ENCODE peak calls at places on chromosomes 16 and 17, in seven cellular contexts. K, B, X, T, W, M and D are unnamed samples.

GRCh38 chr17:65366102-65366844 is 195.2 kb downstream of the AXIN2 start:
- DNase-seq in B (no peak), T (no peak), X (no peak), M (no peak), W (no peak), K (no peak), D (no peak)

GRCh38 chr17:45948881-45949624 is 50.0 kb upstream of the STH start:
- DNase-seq in W (peak), T (peak), K (peak), X (peak), B (no peak), M (peak), D (peak)

GRCh38 chr16:83727018-83727417 is 80.8 kb upstream of the HSBP1 start:
- DNase-seq in T (no peak), M (no peak), K (no peak), W (no peak), X (no peak), B (no peak), D (no peak)

GRCh38 chr17:77666881-77667395 is 291.6 kb upstream of the TNRC6C start:
- DNase-seq in X (peak), W (no peak), K (no peak), M (peak), T (no peak), B (no peak), D (no peak)

GRCh38 chr17:78316867-78317816 is 42.7 kb downstream of the SOCS3 start:
- DNase-seq in T (peak), M (peak), K (peak), X (no peak), W (peak), B (peak), D (no peak)

GRCh38 chr17:76738468-76738850 is 540 bp downstream of the MFSD11 start:
- DNase-seq in B (peak), K (no peak), T (no peak), W (no peak), X (peak), M (no peak), D (no peak)

GRCh38 chr17:21510686-21511367 is 134.7 kb downstream of the KCNJ12 start:
- DNase-seq in T (no peak), W (no peak), B (no peak), M (no peak), X (no peak), K (no peak), D (peak)

GRCh38 chr17:36949461-36949927 is 740 bp downstream of the AATF start:
- DNase-seq in X (no peak), W (no peak), T (no peak), B (no peak), K (no peak), M (no peak), D (no peak)

GRCh38 chr16:51150894-51151320 is at the start of gene SALL1:
- DNase-seq in X (no peak), W (no peak), T (no peak), M (no peak), K (no peak), B (no peak), D (no peak)

GRCh38 chr16:30428055-30428454 is 1.8 kb downstream of the DCTPP1 start:
- DNase-seq in B (no peak), K (no peak), M (no peak), T (no peak), X (no peak), W (no peak), D (no peak)

GRCh38 chr16:30434852-30435251 is 5.0 kb upstream of the DCTPP1 start:
- DNase-seq in B (no peak), T (no peak), W (no peak), K (no peak), M (no peak), X (no peak), D (no peak)

GRCh38 chr16:30430428-30430970 is 669 bp upstream of the DCTPP1 start:
- DNase-seq in W (no peak), K (peak), X (no peak), T (no peak), M (no peak), B (peak), D (peak)

GRCh38 chr16:30429418-30429677 is 482 bp downstream of the DCTPP1 start:
- DNase-seq in K (no peak), W (no peak), X (no peak), M (no peak), T (no peak), B (no peak), D (no peak)

GRCh38 chr16:30429678-30430427 is at the start of gene DCTPP1:
- DNase-seq in X (peak), T (peak), W (peak), M (peak), K (peak), B (peak), D (peak)
- TF ChIP-seq EP300 in X (no peak), T (no peak), W (no peak), M (no peak), K (no peak), B (no peak), D (no peak)

GRCh38 chr17:11990363-11990983 is 6.8 kb downstream of the ZNF18 start:
- DNase-seq in B (no peak), W (no peak), T (no peak), K (no peak), X (no peak), M (peak), D (no peak)

GRCh38 chr17:11991461-11991860 is 5.8 kb downstream of the ZNF18 start:
- DNase-seq in T (no peak), B (no peak), M (no peak), X (no peak), K (no peak), W (no peak), D (no peak)

GRCh38 chr17:11986179-11986938 is 10.9 kb downstream of the ZNF18 start:
- DNase-seq in K (no peak), B (no peak), X (no peak), T (no peak), M (no peak), W (no peak), D (no peak)

GRCh38 chr17:11981862-11982261 is 15.4 kb downstream of the ZNF18 start:
- DNase-seq in K (no peak), M (no peak), W (no peak), T (no peak), B (no peak), X (no peak), D (no peak)

GRCh38 chr17:11986939-11987329 is 10.3 kb downstream of the ZNF18 start:
- DNase-seq in K (peak), W (no peak), T (no peak), M (no peak), X (no peak), B (peak), D (no peak)
- TF ChIP-seq EP300 in K (no peak), W (no peak), T (no peak), M (no peak), X (no peak), B (no peak), D (no peak)

GRCh38 chr16:57462209-57462977 is at the start of gene POLR2C:
- DNase-seq in X (peak), M (peak), B (peak), T (peak), W (peak), K (peak), D (peak)
- TF ChIP-seq EP300 in X (no peak), M (no peak), B (no peak), T (no peak), W (no peak), K (no peak), D (no peak)

DNA sequence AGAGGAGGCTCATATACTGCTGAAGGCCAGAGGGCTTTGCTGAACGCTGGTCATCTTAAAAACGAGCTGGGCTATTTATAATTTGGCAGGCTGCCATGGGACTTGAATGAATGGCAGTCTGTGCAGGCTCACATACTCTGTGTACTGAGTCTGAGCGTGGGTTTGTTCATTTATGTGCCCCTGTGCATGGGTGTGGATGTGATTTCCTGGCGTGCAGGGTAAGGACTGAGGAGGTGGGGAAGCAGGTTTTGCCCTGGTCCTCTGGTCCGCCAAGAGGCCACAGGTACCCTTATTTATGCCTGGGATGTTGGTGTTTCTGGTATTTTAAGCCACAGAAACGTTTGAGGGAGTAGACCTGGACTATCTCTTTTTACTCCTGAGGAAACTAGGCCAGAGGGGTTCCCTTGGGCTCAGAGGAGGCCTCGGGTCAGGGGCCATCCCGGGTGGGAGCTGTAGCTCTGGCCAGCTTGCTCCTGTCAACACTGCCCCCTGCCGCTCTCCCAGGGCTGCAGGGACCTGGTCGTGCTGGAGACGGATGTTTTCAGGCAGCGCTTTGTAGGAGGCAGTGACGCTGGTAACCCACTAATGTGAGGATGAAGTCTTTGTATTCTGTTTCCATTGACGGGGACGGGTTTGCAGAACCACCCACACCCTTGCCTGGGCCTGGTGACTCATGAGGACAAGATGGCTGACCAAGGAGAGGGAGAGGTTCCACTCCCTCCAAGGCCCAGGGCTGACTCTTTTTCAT is 184.4 kb downstream of the MSI2 start:
- DNase-seq in M (peak), B (peak), W (peak), X (peak), T (peak), K (peak), D (no peak)
- TF ChIP-seq EP300 in M (no peak), B (peak), W (no peak), X (no peak), T (no peak), K (no peak), D (no peak)

GRCh38 chr16:71210-71539 is 1.3 kb downstream of the RHBDF1 start:
- DNase-seq in X (no peak), M (no peak), T (no peak), K (no peak), B (no peak), W (no peak), D (no peak)

GRCh38 chr16:74437-75318 is 2.2 kb upstream of the RHBDF1 start:
- DNase-seq in T (no peak), X (no peak), K (no peak), M (no peak), B (no peak), W (no peak), D (no peak)

GRCh38 chr16:71540-72341 is 690 bp downstream of the RHBDF1 start:
- DNase-seq in B (peak), K (peak), W (peak), M (peak), T (no peak), X (peak), D (peak)

GRCh38 chr16:74025-74424 is 1.6 kb upstream of the RHBDF1 start:
- DNase-seq in X (no peak), B (no peak), T (no peak), W (no peak), K (no peak), M (no peak), D (no peak)

GRCh38 chr16:72561-73537 is at the start of gene RHBDF1:
- DNase-seq in X (peak), W (peak), T (no peak), M (peak), B (peak), K (peak), D (no peak)
- TF ChIP-seq EP300 in X (no peak), W (no peak), T (no peak), M (no peak), B (no peak), K (no peak), D (no peak)

DNA sequence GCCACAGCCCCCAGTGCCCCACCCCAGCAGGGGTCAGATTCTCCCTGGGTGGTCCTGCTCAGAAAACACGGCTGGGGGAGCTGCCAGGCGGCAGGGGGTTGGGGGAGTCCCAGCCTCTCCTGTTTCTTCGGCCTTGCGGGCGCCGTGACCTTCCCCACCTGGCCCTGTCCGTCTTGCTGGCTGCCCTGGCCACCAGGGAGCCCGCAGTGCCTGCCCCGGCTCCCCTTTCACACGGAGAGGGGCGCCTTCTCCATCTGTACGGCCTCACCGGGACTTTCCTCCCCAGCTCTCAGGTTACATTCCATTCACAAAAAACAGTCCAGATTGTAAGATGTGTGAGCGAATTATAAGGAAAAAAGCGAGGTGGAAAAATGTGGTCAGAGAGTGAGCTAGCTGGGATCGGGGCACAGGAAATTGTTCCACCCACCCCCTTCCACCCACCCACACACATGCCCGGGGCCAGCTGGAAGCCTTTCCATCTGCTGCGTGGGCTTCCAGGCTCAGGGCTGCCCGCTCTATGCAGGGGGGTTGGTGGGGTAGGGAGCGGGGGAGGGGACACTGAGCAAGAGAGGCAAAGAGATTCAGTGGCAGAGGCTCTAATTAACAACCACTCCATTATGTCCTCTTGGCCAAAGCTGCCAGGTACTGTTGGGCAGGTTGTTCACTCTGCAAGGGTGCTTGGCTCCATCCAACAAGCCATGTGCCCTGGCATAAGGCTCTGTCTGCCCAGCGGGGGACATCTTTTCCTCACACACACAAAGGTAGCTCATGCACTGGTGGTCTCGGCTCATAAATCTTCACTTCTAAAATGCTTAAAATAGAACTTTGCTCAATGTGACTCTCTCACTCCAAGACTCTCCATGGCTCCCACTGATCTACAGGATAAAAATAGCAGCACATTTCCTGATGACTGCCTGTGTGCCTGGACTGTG is 14.7 kb upstream of the CIBAR2 start:
- DNase-seq in M (no peak), W (no peak), X (no peak), K (no peak), T (no peak), B (peak), D (no peak)
- TF ChIP-seq EP300 in M (no peak), W (no peak), X (no peak), K (no peak), T (no peak), B (peak), D (no peak)

DNA sequence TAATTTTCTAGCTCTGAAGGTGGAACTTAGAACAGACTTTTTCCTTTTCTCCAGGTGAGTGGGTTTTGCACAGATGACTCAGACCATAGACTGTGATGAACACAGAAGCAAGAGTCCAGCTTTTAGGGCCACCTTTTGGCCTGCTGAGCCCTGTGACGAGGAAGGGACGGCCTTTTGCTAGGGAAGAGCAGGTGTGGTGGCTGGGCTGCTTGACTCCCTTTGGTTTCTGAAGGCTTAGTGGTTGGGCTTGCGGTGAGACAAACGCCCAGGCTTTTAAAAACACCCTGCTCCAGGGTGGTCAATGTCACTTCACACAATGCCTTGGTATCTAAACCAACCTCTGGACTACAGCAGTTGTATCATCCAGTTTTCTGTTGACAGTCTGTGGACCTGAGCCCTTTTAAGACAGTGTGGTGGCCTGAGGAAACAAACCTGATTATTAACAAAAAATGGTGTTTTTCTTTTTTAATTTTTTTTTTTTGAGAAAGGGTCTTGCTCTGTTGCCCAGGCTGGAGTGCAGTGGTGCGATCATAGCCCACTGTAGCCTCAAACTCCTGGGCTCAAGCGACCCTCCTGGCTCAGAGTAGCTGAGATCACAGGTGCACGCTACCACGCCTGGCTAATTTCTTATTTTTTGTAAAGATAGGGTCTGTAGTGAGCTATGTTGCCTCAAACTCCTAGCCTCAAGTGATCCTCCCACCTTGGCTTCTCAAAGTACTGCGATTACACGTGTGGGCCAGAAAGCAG is 134.0 kb downstream of the SNX29 start:
- DNase-seq in K (no peak), T (no peak), M (no peak), B (no peak), X (no peak), W (no peak), D (no peak)
- TF ChIP-seq EP300 in K (no peak), T (no peak), M (no peak), B (no peak), X (no peak), W (no peak), D (no peak)

DNA sequence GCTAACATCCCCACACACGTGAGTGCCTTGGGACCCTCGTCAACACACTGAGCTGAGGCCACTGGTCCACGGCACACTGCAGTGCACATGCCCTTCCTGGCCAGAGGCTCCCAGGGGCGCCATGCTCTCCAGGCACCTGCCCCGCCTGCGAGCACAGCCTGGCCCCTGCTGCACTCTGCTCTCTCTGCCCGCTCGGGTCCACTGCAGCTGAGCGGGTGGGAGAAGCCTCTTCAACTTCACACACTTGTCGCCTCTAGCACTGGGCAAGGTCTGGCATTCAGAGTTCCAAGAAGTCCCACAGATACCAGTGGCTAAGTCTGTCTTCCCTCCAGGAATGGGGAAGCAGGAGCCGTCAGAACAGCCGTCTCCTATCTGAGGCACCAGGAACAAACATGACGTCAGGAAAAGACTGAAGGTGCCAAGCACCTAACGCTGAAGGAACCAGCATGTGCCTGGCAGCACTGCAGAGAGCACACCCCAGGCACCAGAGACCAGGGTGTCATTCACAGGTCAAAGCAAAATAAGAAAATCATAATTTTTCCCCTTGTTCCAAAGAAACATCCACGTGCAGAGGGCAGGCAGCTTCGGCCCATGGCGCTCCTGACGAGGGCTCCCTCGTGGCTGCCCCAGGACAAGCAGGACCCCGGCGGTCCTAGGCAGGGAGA is 82.9 kb downstream of the ZNF778 start:
- DNase-seq in T (no peak), W (peak), K (no peak), M (no peak), X (peak), B (no peak), D (no peak)
- TF ChIP-seq EP300 in T (no peak), W (peak), K (no peak), M (peak), X (peak), B (no peak), D (peak)

GRCh38 chr17:13638855-13639458 is 37.2 kb upstream of the HS3ST3A1 start:
- DNase-seq in W (no peak), X (no peak), M (no peak), K (no peak), B (no peak), T (no peak), D (no peak)
- TF ChIP-seq EP300 in W (no peak), X (no peak), M (no peak), K (no peak), B (no peak), T (no peak), D (no peak)

DNA sequence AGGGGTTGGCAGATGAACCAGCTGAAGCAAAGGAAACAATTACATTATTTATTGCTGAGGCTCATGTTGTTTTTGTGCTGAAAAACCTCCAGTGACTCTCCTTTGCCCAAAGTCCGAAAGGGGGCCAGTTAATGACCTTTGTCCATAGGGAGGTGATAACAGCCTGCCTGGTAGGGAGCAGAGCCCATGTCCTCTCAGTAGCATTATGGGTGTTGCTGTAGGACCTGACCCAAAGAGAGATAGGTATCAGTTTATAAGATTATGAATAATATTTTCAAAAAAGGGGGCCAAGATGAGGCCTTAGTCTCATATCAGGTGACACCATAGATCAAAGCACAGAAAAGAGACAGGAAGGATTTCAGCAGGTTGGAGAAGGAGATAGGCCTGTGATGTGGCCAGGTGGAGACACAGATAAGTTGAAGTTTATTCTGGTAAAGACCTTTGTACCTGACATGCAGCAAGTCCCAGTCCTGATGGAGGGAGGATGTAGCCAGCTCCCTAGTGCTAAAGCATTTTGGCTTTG is 55.1 kb downstream of the CENPV start:
- DNase-seq in K (no peak), X (no peak), W (no peak), M (no peak), T (no peak), B (no peak), D (no peak)
- TF ChIP-seq EP300 in K (no peak), X (no peak), W (no peak), M (no peak), T (no peak), B (no peak), D (no peak)